ENCODE peak calls at places on chromosomes 7 and 10, in five cellular contexts. B, W, T, O and N are unnamed samples.

GRCh38 chr10:99938563-99938962 is 71.2 kb downstream of the DNMBP start:
- DNase-seq in B (no peak), W (no peak), T (peak), O (no peak), N (no peak)

GRCh38 chr10:7708832-7709231 is 5.7 kb downstream of the ITIH2 start:
- DNase-seq in B (no peak), W (no peak), T (no peak), O (no peak), N (no peak)

GRCh38 chr10:100901051-100901450 is 11.7 kb upstream of the SLF2 start:
- DNase-seq in B (peak), W (no peak), T (no peak), O (no peak), N (no peak)

GRCh38 chr7:47552631-47553030 is 29.3 kb downstream of the TNS3 start:
- DNase-seq in B (no peak), W (no peak), T (no peak), O (peak), N (no peak)

GRCh38 chr10:29039659-29040309 is 249.1 kb upstream of the LYZL1 start:
- DNase-seq in B (no peak), W (no peak), T (no peak), O (peak), N (no peak)

GRCh38 chr7:158606111-158606510 is 18.5 kb upstream of the PTPRN2 start:
- DNase-seq in B (no peak), W (no peak), T (no peak), O (no peak), N (no peak)

GRCh38 chr7:117750612-117751563 is 122.4 kb downstream of the CTTNBP2 start:
- DNase-seq in B (peak), W (peak), T (peak), O (peak), N (no peak)

GRCh38 chr7:23353172-23353571 is 54.0 kb downstream of the MALSU1 start:
- DNase-seq in B (no peak), W (no peak), T (peak), O (no peak), N (no peak)

GRCh38 chr10:50395279-50395678 is 144.0 kb upstream of the ASAH2 start:
- DNase-seq in B (peak), W (no peak), T (no peak), O (no peak), N (peak)

GRCh38 chr10:87799860-87800259 is 18.2 kb downstream of the ATAD1 start:
- DNase-seq in B (no peak), W (no peak), T (no peak), O (no peak), N (no peak)

GRCh38 chr7:15175103-15175502 is 272.6 kb upstream of the DGKB start:
- DNase-seq in B (no peak), W (no peak), T (no peak), O (no peak), N (no peak)

GRCh38 chr7:79176859-79177477 is 276.5 kb downstream of the MAGI2 start:
- DNase-seq in B (peak), W (peak), T (peak), O (peak), N (peak)

GRCh38 chr7:105651798-105652197 is 70.5 kb upstream of the EFCAB10 start:
- DNase-seq in B (no peak), W (no peak), T (no peak), O (no peak), N (no peak)

GRCh38 chr10:12960431-12960898 is 41.0 kb downstream of the CCDC3 start:
- DNase-seq in B (no peak), W (no peak), T (no peak), O (no peak), N (no peak)

GRCh38 chr10:103793920-103794883 is 61.2 kb downstream of the SH3PXD2A start:
- DNase-seq in B (no peak), W (no peak), T (peak), O (no peak), N (no peak)

GRCh38 chr7:132355048-132355447 is 221.2 kb downstream of the PLXNA4 start:
- DNase-seq in B (no peak), W (no peak), T (no peak), O (no peak), N (no peak)

GRCh38 chr10:125343118-125343752 is 182.9 kb upstream of the CTBP2 start:
- DNase-seq in B (peak), W (no peak), T (no peak), O (peak), N (no peak)

GRCh38 chr10:97408496-97408992 is 7.4 kb upstream of the RRP12 start:
- DNase-seq in B (no peak), W (no peak), T (no peak), O (no peak), N (peak)

GRCh38 chr7:33563010-33563409 is 342.3 kb upstream of the BMPER start:
- DNase-seq in B (no peak), W (no peak), T (no peak), O (no peak), N (no peak)

GRCh38 chr7:107715531-107715930 is 28.4 kb upstream of the CBLL1 start:
- DNase-seq in B (no peak), W (no peak), T (no peak), O (peak), N (no peak)

GRCh38 chr7:99224263-99224947 is 16.5 kb upstream of the KPNA7 start:
- DNase-seq in B (no peak), W (no peak), T (peak), O (peak), N (peak)

GRCh38 chr7:128005117-128005516 is 26.1 kb downstream of the LRRC4 start:
- DNase-seq in B (no peak), W (no peak), T (peak), O (no peak), N (no peak)

GRCh38 chr7:50125766-50126165 is 32.7 kb upstream of the ZPBP start:
- DNase-seq in B (no peak), W (no peak), T (no peak), O (no peak), N (no peak)

GRCh38 chr10:131174651-131175540 is 136.6 kb downstream of the TCERG1L start:
- DNase-seq in B (no peak), W (no peak), T (no peak), O (no peak), N (no peak)

GRCh38 chr10:24551161-24551560 is 172.5 kb downstream of the ARHGAP21 start:
- DNase-seq in B (no peak), W (no peak), T (no peak), O (no peak), N (no peak)

GRCh38 chr10:123781324-123781900 is 110.2 kb downstream of the CPXM2 start:
- DNase-seq in B (no peak), W (no peak), T (no peak), O (no peak), N (no peak)

GRCh38 chr10:31186225-31187010 is 132.6 kb upstream of the ZEB1 start:
- DNase-seq in B (no peak), W (no peak), T (no peak), O (no peak), N (no peak)

GRCh38 chr7:5872326-5872725 is 8.3 kb upstream of the OCM start:
- DNase-seq in B (no peak), W (no peak), T (no peak), O (no peak), N (no peak)

GRCh38 chr7:92749327-92749730 is 87.0 kb downstream of the CDK6 start:
- DNase-seq in B (no peak), W (no peak), T (no peak), O (peak), N (no peak)

GRCh38 chr7:122137291-122138077 is 6.6 kb downstream of the AASS start:
- DNase-seq in B (no peak), W (no peak), T (no peak), O (peak), N (no peak)

GRCh38 chr10:94138391-94138790 is 144.7 kb downstream of the PLCE1 start:
- DNase-seq in B (no peak), W (no peak), T (no peak), O (peak), N (no peak)

GRCh38 chr10:111525696-111526095 is 448.9 kb downstream of the ADRA2A start:
- DNase-seq in B (peak), W (peak), T (no peak), O (no peak), N (no peak)

GRCh38 chr10:62270020-62270419 is 1.4 kb upstream of the RTKN2 start:
- DNase-seq in B (no peak), W (no peak), T (no peak), O (no peak), N (no peak)

GRCh38 chr7:112084506-112084905 is 121.7 kb downstream of the DOCK4 start:
- DNase-seq in B (no peak), W (no peak), T (no peak), O (no peak), N (peak)

GRCh38 chr10:93771354-93771753 is 13.6 kb downstream of the LGI1 start:
- DNase-seq in B (no peak), W (no peak), T (no peak), O (no peak), N (peak)

GRCh38 chr10:70656489-70656888 is 15.8 kb upstream of the ADAMTS14 start:
- DNase-seq in B (no peak), W (no peak), T (no peak), O (peak), N (peak)